ENCODE peak calls at places on chromosomes 12 and 14, in five cellular contexts. Q is H1, H is HepG2, K is K562, B is GM12878. W is an unnamed sample.

GRCh38 chr14:26282578-26282977 is 315.3 kb downstream of the NOVA1 start:
- DNase-seq in Q (no peak), H (no peak), K (no peak), B (no peak), W (no peak)

GRCh38 chr14:27366596-27366995 is 768.8 kb upstream of the NOVA1 start:
- DNase-seq in Q (no peak), H (no peak), K (no peak), B (no peak), W (no peak)

GRCh38 chr12:67320614-67321305 is 51.6 kb downstream of the CAND1 start:
- DNase-seq in Q (no peak), H (no peak), K (no peak), B (no peak), W (peak)

GRCh38 chr14:33691907-33692306 is 259.0 kb downstream of the EGLN3 start:
- DNase-seq in Q (no peak), H (no peak), K (no peak), B (no peak), W (no peak)

GRCh38 chr14:95440951-95441350 is 75.5 kb downstream of the SYNE3 start:
- DNase-seq in Q (no peak), H (no peak), K (no peak), B (no peak), W (no peak)

GRCh38 chr12:57454566-57455373 is at the start of gene INHBE:
- DNase-seq in Q (peak), H (peak), K (peak), B (no peak), W (peak)

GRCh38 chr12:42474391-42474790 is 115.2 kb downstream of the PRICKLE1 start:
- DNase-seq in Q (no peak), H (no peak), K (no peak), B (no peak), W (no peak)

GRCh38 chr12:49537709-49538601 is 875 bp upstream of the KCNH3 start:
- DNase-seq in Q (no peak), H (no peak), K (peak), B (no peak), W (peak)

GRCh38 chr14:69632752-69633151 is 21.4 kb downstream of the SUSD6 start:
- DNase-seq in Q (no peak), H (no peak), K (no peak), B (no peak), W (no peak)

GRCh38 chr12:99476956-99477355 is 170.6 kb upstream of the GARIN6 start:
- DNase-seq in Q (no peak), H (no peak), K (no peak), B (no peak), W (no peak)

GRCh38 chr12:8922544-8922943 is 8.2 kb downstream of the PHC1 start:
- DNase-seq in Q (no peak), H (no peak), K (no peak), B (no peak), W (peak)
- TF ChIP-seq CREB1 in Q (no peak), H (no peak), K (no peak), B (no peak), W (no peak)

GRCh38 chr12:77325505-77325904 is 260.1 kb upstream of the E2F7 start:
- DNase-seq in Q (no peak), H (no peak), K (no peak), B (no peak), W (peak)
- H2AFZ ChIP-seq in Q (peak), H (no peak), K (no peak), B (no peak), W (peak)

GRCh38 chr14:72736348-72736747 is 157.6 kb downstream of the DPF3 start:
- DNase-seq in Q (no peak), H (peak), K (peak), B (no peak), W (peak)
- TF ChIP-seq CREB1 in Q (no peak), H (no peak), K (no peak), B (no peak), W (no peak)

GRCh38 chr12:5716221-5716620 is 228.8 kb downstream of the ANO2 start:
- DNase-seq in Q (no peak), H (no peak), K (no peak), B (no peak), W (no peak)
- H2AFZ ChIP-seq in Q (no peak), H (no peak), K (no peak), B (no peak), W (no peak)

DNA sequence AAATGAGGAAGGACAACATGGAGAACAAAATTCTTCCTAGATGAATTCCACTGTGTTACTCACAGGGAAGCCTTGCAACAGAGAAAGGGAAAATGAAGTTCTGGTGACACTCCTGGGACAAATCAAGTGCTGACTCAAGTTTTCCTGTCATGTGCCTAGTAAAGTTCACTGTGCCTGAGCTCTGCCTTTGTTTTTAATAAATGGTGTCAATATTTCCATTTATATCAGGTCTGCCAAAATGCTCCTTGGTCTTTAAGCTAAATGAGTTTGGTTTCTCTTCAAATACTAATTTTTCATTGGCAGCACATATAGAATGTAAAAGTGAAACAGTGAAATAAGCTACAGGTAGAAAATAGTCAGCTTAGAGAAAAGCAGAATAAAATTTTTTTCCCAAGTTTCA is 33.0 kb downstream of the HIGD1C start:
- DNase-seq in Q (no peak), H (peak), K (no peak), B (no peak), W (no peak)
- TF ChIP-seq CREB1 in Q (no peak), H (no peak), K (no peak), B (no peak), W (no peak)

W was measured in GM23338.